ENCODE peak calls at places on chromosomes 2 and 18, in ten cellular contexts. X is A549, Q is K562, T is ovary, V is transverse colon, G is stomach, L is SK-N-SH, M is sigmoid colon, O is HepG2, R is H1. B is an unnamed sample.

GRCh38 chr2:45918816-45919655 is 267.6 kb downstream of the PRKCE start:
- DNase-seq in L (peak; percentile 46), M (no peak), Q (no peak), T (no peak), O (no peak), X (no peak), R (no peak), V (no peak), G (peak; percentile 52), B (no peak)

GRCh38 chr2:172021955-172022354 is 22.2 kb downstream of the METAP1D start:
- DNase-seq in M (no peak), O (no peak), L (no peak), V (no peak), R (no peak), G (no peak), X (peak; percentile 19), T (no peak), Q (no peak), B (no peak)

GRCh38 chr2:73225513-73226360 is 7.3 kb downstream of the PRADC1 start:
- DNase-seq in L (no peak), G (no peak), R (no peak), T (no peak), Q (no peak), M (no peak), O (no peak), V (no peak), X (no peak), B (no peak)

GRCh38 chr18:22640281-22640842 is 222.6 kb upstream of the CTAGE1 start:
- DNase-seq in G (no peak), X (peak; percentile 35), R (no peak), O (no peak), T (no peak), L (no peak), Q (no peak), V (no peak), M (peak; percentile 44), B (no peak)

GRCh38 chr2:240874715-240875227 is 6.1 kb downstream of the AGXT start:
- DNase-seq in T (no peak), V (no peak), R (no peak), Q (no peak), L (no peak), O (no peak), X (no peak), M (no peak), G (no peak), B (no peak)

GRCh38 chr2:95362486-95362885 is 40.0 kb upstream of the FAHD2A start:
- DNase-seq in R (no peak), L (no peak), M (peak; percentile 32), T (no peak), V (no peak), O (no peak), Q (no peak), X (no peak), G (no peak), B (no peak)

GRCh38 chr2:157466764-157467163 is 22.9 kb upstream of the CYTIP start:
- DNase-seq in T (no peak), L (no peak), G (no peak), Q (no peak), R (no peak), M (no peak), V (no peak), O (no peak), X (no peak), B (no peak)

GRCh38 chr18:24633121-24633520 is 172.7 kb downstream of the HRH4 start:
- DNase-seq in L (no peak), M (no peak), Q (no peak), O (no peak), V (no peak), T (no peak), R (no peak), G (no peak), X (no peak), B (no peak)

GRCh38 chr18:76524900-76525698 is 30.1 kb upstream of the ZNF516 start:
- DNase-seq in L (peak; percentile 76), G (no peak), T (peak; percentile 61), O (peak; percentile 59), X (peak; percentile 36), R (no peak), V (peak; percentile 13), M (no peak), Q (no peak), B (no peak)

GRCh38 chr2:172339431-172340010 is 87.9 kb upstream of the ITGA6 start:
- DNase-seq in O (peak; percentile 89), T (no peak), R (no peak), L (no peak), M (no peak), X (no peak), Q (no peak), G (no peak), V (no peak), B (no peak)

GRCh38 chr2:222052934-222053367 is 245.8 kb downstream of the PAX3 start:
- DNase-seq in M (no peak), T (no peak), L (no peak), X (peak; percentile 5), Q (no peak), O (no peak), R (peak; percentile 82), V (peak; percentile 9), G (no peak), B (no peak)

GRCh38 chr2:111194835-111195621 is 74.3 kb downstream of the BCL2L11 start:
- DNase-seq in M (no peak), O (peak; percentile 39), X (peak; percentile 23), R (peak; percentile 42), L (no peak), V (peak; percentile 52), T (no peak), Q (peak; percentile 55), G (no peak), B (no peak)

GRCh38 chr2:71528749-71529148 is 75.4 kb downstream of the DYSF start:
- DNase-seq in T (no peak), Q (no peak), O (no peak), V (no peak), G (no peak), R (no peak), M (peak; percentile 22), X (no peak), L (no peak), B (no peak)

GRCh38 chr2:71526131-71526530 is 72.8 kb downstream of the DYSF start:
- DNase-seq in O (no peak), M (no peak), T (no peak), G (no peak), Q (no peak), V (no peak), L (no peak), X (no peak), R (no peak), B (no peak)

GRCh38 chr2:71530246-71530986 is 77.1 kb downstream of the DYSF start:
- DNase-seq in O (peak; percentile 48), Q (peak; percentile 80), X (peak; percentile 65), M (peak; percentile 36), R (peak; percentile 75), T (no peak), G (no peak), V (no peak), L (peak; percentile 83), B (no peak)

GRCh38 chr2:71526975-71527374 is 73.6 kb downstream of the DYSF start:
- DNase-seq in O (no peak), X (no peak), M (peak; percentile 18), L (no peak), T (no peak), R (no peak), Q (no peak), V (no peak), G (no peak), B (no peak)

DNA sequence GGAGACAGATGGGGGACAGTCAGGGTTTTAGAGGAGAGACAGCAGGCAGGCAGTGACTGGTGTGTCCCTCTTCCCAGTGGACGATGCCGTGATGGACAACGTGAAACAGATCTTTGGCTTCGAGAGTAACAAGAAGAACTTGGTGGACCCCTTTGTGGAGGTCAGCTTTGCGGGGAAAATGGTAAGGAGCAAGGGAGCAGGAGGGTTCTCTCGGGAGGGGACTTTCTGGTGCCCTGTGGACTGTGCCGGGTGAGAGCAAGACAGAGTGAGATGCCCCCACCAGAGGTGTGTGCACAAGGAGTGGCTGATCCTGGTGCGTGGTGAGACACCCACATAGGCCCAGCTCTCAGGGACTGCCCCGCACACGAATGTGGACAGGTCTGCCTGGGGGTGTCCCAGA is 74.9 kb downstream of the DYSF start:
- DNase-seq in T (no peak), M (peak; percentile 44), O (no peak), V (no peak), L (no peak), Q (no peak), G (no peak), R (no peak), X (no peak), B (no peak)
- TF ChIP-seq EP300 in T (no peak), M (no peak), O (no peak), V (no peak), L (no peak), Q (no peak), G (no peak), R (no peak), X (no peak), B (no peak)

GRCh38 chr18:44789704-44790103 is 109.0 kb downstream of the SETBP1 start:
- DNase-seq in O (peak; percentile 43), X (peak; percentile 12), L (peak; percentile 48), G (no peak), R (no peak), M (no peak), T (no peak), Q (no peak), V (no peak), B (no peak)
- TF ChIP-seq EP300 in O (no peak), X (no peak), L (peak; percentile 32), G (no peak), R (no peak), M (no peak), T (no peak), Q (no peak), V (no peak), B (no peak)

DNA sequence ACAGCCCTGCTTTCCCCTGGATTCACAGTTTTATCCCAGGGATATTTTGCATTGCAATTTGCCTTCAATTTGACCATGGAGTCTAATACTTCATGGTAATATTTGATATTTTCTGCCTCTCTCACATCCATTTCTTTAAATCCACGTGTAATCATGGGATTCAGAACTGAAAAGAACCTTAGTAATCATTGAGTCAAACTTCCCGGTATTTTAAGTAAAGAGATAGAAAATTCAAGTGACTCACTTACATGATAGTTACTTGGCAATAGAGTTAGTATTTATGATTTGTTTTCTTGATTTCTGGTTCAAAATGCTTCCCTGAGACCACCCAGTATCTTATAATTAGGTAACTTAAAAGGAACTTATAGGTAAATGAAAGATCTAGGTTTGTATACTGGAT is 33.7 kb upstream of the CDC42EP3 start:
- DNase-seq in Q (no peak), X (no peak), G (no peak), O (no peak), L (no peak), R (no peak), T (no peak), V (no peak), M (no peak), B (no peak)
- TF ChIP-seq EP300 in Q (no peak), X (no peak), G (no peak), O (no peak), L (no peak), R (no peak), T (no peak), V (no peak), M (no peak), B (no peak)

GRCh38 chr2:8146329-8147048 is 535.4 kb upstream of the ID2 start:
- DNase-seq in V (peak; percentile 56), M (no peak), Q (no peak), X (no peak), G (no peak), L (no peak), R (no peak), O (no peak), T (no peak), B (no peak)
- TF ChIP-seq EP300 in V (no peak), M (no peak), Q (no peak), X (no peak), G (no peak), L (no peak), R (no peak), O (no peak), T (no peak), B (no peak)

GRCh38 chr2:140895378-140895777 is 1235.4 kb downstream of the LRP1B start:
- DNase-seq in T (no peak), Q (no peak), M (no peak), R (no peak), G (no peak), L (no peak), O (no peak), V (no peak), X (no peak), B (no peak)
- TF ChIP-seq EP300 in T (no peak), Q (no peak), M (no peak), R (no peak), G (no peak), L (no peak), O (no peak), V (no peak), X (no peak), B (no peak)

B was measured in tibial nerve.